ENCODE peak calls at places on chromosomes 12 and 14, in four cellular contexts. One of them, this sample, is unnamed.

GRCh38 chr14:60161176-60162107 is 3.8 kb downstream of the DHRS7 start:
- DNase-seq in HepG2: peak
- DNase-seq in CD8-positive, alpha-beta T cell: no peak
- DNase-seq in mammary epithelial cell: no peak
- DNase-seq in this sample: no peak

GRCh38 chr12:131702573-131702877 is 8.4 kb upstream of the SFSWAP start:
- DNase-seq in mammary epithelial cell: no peak
- DNase-seq in CD8-positive, alpha-beta T cell: no peak
- DNase-seq in HepG2: no peak
- DNase-seq in this sample: no peak

GRCh38 chr14:55125403-55125802 is 3.6 kb upstream of the LGALS3 start:
- DNase-seq in mammary epithelial cell: no peak
- DNase-seq in HepG2: no peak
- DNase-seq in CD8-positive, alpha-beta T cell: no peak
- DNase-seq in this sample: no peak

GRCh38 chr12:103915306-103915705 is 14.9 kb upstream of the HSP90B1 start:
- DNase-seq in CD8-positive, alpha-beta T cell: no peak
- DNase-seq in HepG2: no peak
- DNase-seq in mammary epithelial cell: no peak
- DNase-seq in this sample: no peak

GRCh38 chr12:118063567-118064391 is 2.8 kb upstream of the WSB2 start:
- DNase-seq in mammary epithelial cell: no peak
- DNase-seq in HepG2: peak
- DNase-seq in CD8-positive, alpha-beta T cell: no peak
- DNase-seq in this sample: no peak

GRCh38 chr14:100104523-100105300 is 39.5 kb downstream of the EVL start:
- DNase-seq in HepG2: no peak
- DNase-seq in CD8-positive, alpha-beta T cell: no peak
- DNase-seq in mammary epithelial cell: peak
- DNase-seq in this sample: no peak

GRCh38 chr12:1794440-1795090 is 25.8 kb upstream of the LRTM2 start:
- DNase-seq in CD8-positive, alpha-beta T cell: no peak
- DNase-seq in mammary epithelial cell: no peak
- DNase-seq in HepG2: no peak
- DNase-seq in this sample: no peak

GRCh38 chr14:95486875-95487668 is 29.4 kb downstream of the SYNE3 start:
- DNase-seq in CD8-positive, alpha-beta T cell: no peak
- DNase-seq in HepG2: no peak
- DNase-seq in mammary epithelial cell: no peak
- DNase-seq in this sample: no peak

GRCh38 chr12:123288751-123289346 is 17.2 kb upstream of the CDK2AP1 start:
- DNase-seq in mammary epithelial cell: no peak
- DNase-seq in HepG2: no peak
- DNase-seq in CD8-positive, alpha-beta T cell: no peak
- DNase-seq in this sample: no peak

GRCh38 chr12:16285586-16285985 is 8.1 kb upstream of the SLC15A5 start:
- DNase-seq in CD8-positive, alpha-beta T cell: no peak
- DNase-seq in HepG2: no peak
- DNase-seq in mammary epithelial cell: peak
- DNase-seq in this sample: no peak

GRCh38 chr12:132024758-132025157 is 75.0 kb downstream of the EP400 start:
- DNase-seq in mammary epithelial cell: no peak
- DNase-seq in HepG2: no peak
- DNase-seq in CD8-positive, alpha-beta T cell: no peak
- DNase-seq in this sample: no peak

GRCh38 chr14:49702725-49703124 is 9.8 kb downstream of the KLHDC1 start:
- DNase-seq in mammary epithelial cell: no peak
- DNase-seq in CD8-positive, alpha-beta T cell: no peak
- DNase-seq in HepG2: no peak
- DNase-seq in this sample: no peak

GRCh38 chr12:98893601-98894411 is 248.7 kb downstream of the APAF1 start:
- DNase-seq in CD8-positive, alpha-beta T cell: no peak
- DNase-seq in mammary epithelial cell: no peak
- DNase-seq in HepG2: no peak
- DNase-seq in this sample: no peak

GRCh38 chr12:32470936-32471335 is 71.6 kb downstream of the FGD4 start:
- DNase-seq in CD8-positive, alpha-beta T cell: no peak
- DNase-seq in mammary epithelial cell: no peak
- DNase-seq in HepG2: no peak
- DNase-seq in this sample: no peak

GRCh38 chr12:65192963-65193516 is 23.7 kb downstream of the LEMD3 start:
- DNase-seq in HepG2: no peak
- DNase-seq in mammary epithelial cell: no peak
- DNase-seq in CD8-positive, alpha-beta T cell: no peak
- DNase-seq in this sample: no peak

GRCh38 chr12:31896514-31897039 is 62.6 kb upstream of the RESF1 start:
- DNase-seq in CD8-positive, alpha-beta T cell: peak
- DNase-seq in HepG2: no peak
- DNase-seq in mammary epithelial cell: peak
- DNase-seq in this sample: no peak

GRCh38 chr12:63098851-63099250 is 52.1 kb downstream of the AVPR1A start:
- DNase-seq in CD8-positive, alpha-beta T cell: no peak
- DNase-seq in mammary epithelial cell: no peak
- DNase-seq in HepG2: peak
- DNase-seq in this sample: no peak
- TF ChIP-seq CTCF in CD8-positive, alpha-beta T cell: no peak
- TF ChIP-seq CTCF in mammary epithelial cell: no peak
- TF ChIP-seq CTCF in HepG2: peak
- TF ChIP-seq CTCF in this sample: no peak

GRCh38 chr12:50732591-50732990 is 31.3 kb upstream of the ATF1 start:
- DNase-seq in CD8-positive, alpha-beta T cell: no peak
- DNase-seq in mammary epithelial cell: peak
- DNase-seq in HepG2: no peak
- DNase-seq in this sample: peak
- TF ChIP-seq CTCF in CD8-positive, alpha-beta T cell: no peak
- TF ChIP-seq CTCF in mammary epithelial cell: no peak
- TF ChIP-seq CTCF in HepG2: no peak
- TF ChIP-seq CTCF in this sample: no peak

GRCh38 chr14:52013984-52014600 is 24.7 kb downstream of the RTRAF start:
- DNase-seq in mammary epithelial cell: no peak
- DNase-seq in CD8-positive, alpha-beta T cell: no peak
- DNase-seq in HepG2: no peak
- DNase-seq in this sample: no peak
- TF ChIP-seq CTCF in mammary epithelial cell: peak
- TF ChIP-seq CTCF in CD8-positive, alpha-beta T cell: no peak
- TF ChIP-seq CTCF in HepG2: peak
- TF ChIP-seq CTCF in this sample: no peak

GRCh38 chr14:46951103-46951502 is 299.5 kb upstream of the RPL10L start:
- DNase-seq in mammary epithelial cell: no peak
- DNase-seq in CD8-positive, alpha-beta T cell: no peak
- DNase-seq in HepG2: no peak
- DNase-seq in this sample: no peak
- TF ChIP-seq CTCF in mammary epithelial cell: no peak
- TF ChIP-seq CTCF in CD8-positive, alpha-beta T cell: no peak
- TF ChIP-seq CTCF in HepG2: no peak
- TF ChIP-seq CTCF in this sample: no peak

This sample was measured in AG09319.